ENCODE peak calls at places on chromosomes 16 and 17, in nine cellular contexts. I is sigmoid colon, U is HCT116, F is transverse colon, Z is HL-60, Y is suprapubic skin, K is upper lobe of left lung, R is stomach, N is breast epithelium. E is an unnamed sample.

GRCh38 chr17:15441315-15441714 is 26.1 kb downstream of the CDRT4 start:
- DNase-seq in I (peak), R (no peak), Z (no peak), F (no peak), U (no peak), Y (no peak), N (no peak), K (no peak), E (no peak)

GRCh38 chr17:69314246-69315030 is 12.5 kb downstream of the ABCA5 start:
- DNase-seq in F (no peak), U (no peak), Z (no peak), K (no peak), Y (no peak), R (no peak), N (no peak), I (no peak), E (no peak)

GRCh38 chr17:2366747-2367494 is 29.6 kb downstream of the SGSM2 start:
- DNase-seq in K (no peak), Z (no peak), F (no peak), U (no peak), N (no peak), I (no peak), Y (no peak), R (no peak), E (no peak)

GRCh38 chr17:46733837-46734516 is 84.5 kb downstream of the WNT3 start:
- DNase-seq in F (no peak), I (no peak), N (no peak), R (no peak), K (no peak), Y (no peak), Z (no peak), U (no peak), E (no peak)

GRCh38 chr17:82238562-82239201 is 9.8 kb downstream of the SLC16A3 start:
- DNase-seq in R (peak), Z (peak), I (peak), U (no peak), N (peak), K (peak), Y (peak), F (peak), E (no peak)

GRCh38 chr17:73393962-73394361 is 82.2 kb upstream of the CDC42EP4 start:
- DNase-seq in Z (no peak), R (no peak), K (no peak), Y (no peak), N (no peak), F (no peak), I (no peak), U (peak), E (no peak)

GRCh38 chr17:37485938-37486570 is 3.6 kb upstream of the DUSP14 start:
- DNase-seq in K (no peak), R (no peak), I (no peak), U (no peak), F (no peak), Z (no peak), N (no peak), Y (no peak), E (no peak)

GRCh38 chr16:65119905-65120341 is 1.9 kb downstream of the CDH11 start:
- DNase-seq in U (no peak), R (no peak), Y (no peak), F (no peak), K (no peak), Z (no peak), N (peak), I (peak), E (no peak)

GRCh38 chr17:82838386-82839063 is 1.3 kb downstream of the ZNF750 start:
- DNase-seq in F (peak), I (peak), N (peak), Z (peak), K (no peak), Y (no peak), U (no peak), R (no peak), E (no peak)

GRCh38 chr16:31876955-31877828 is 3.6 kb downstream of the ZNF267 start:
- DNase-seq in I (no peak), F (no peak), U (no peak), N (no peak), R (no peak), Z (no peak), Y (no peak), K (no peak), E (peak)

GRCh38 chr16:16033208-16033717 is 83.8 kb downstream of the ABCC1 start:
- DNase-seq in I (no peak), N (no peak), Y (no peak), U (no peak), Z (peak), F (no peak), K (no peak), R (no peak), E (no peak)

GRCh38 chr16:65548470-65548869 is 426.6 kb upstream of the CDH11 start:
- DNase-seq in K (no peak), Y (no peak), I (no peak), F (no peak), U (no peak), R (no peak), Z (no peak), N (no peak), E (no peak)

GRCh38 chr17:1001640-1002411 is 4.9 kb downstream of the TIMM22 start:
- DNase-seq in R (no peak), Z (no peak), Y (no peak), F (no peak), K (peak), N (no peak), U (no peak), I (no peak), E (no peak)

GRCh38 chr17:66909811-66910210 is 54.7 kb upstream of the CACNG4 start:
- DNase-seq in Z (no peak), F (no peak), K (no peak), N (no peak), I (no peak), Y (no peak), U (no peak), R (no peak), E (no peak)

GRCh38 chr16:73382921-73383594 is 335.1 kb upstream of the ZFHX3 start:
- DNase-seq in N (no peak), I (no peak), F (no peak), U (no peak), K (peak), Y (no peak), Z (no peak), R (no peak), E (no peak)

GRCh38 chr16:10256855-10257641 is 74.8 kb upstream of the GRIN2A start:
- DNase-seq in Z (no peak), N (no peak), R (peak), F (peak), K (peak), I (no peak), Y (no peak), U (no peak), E (peak)

GRCh38 chr17:40450175-40450574 is 6.9 kb downstream of the IGFBP4 start:
- DNase-seq in F (peak), Y (no peak), R (peak), I (no peak), N (no peak), U (peak), Z (peak), K (no peak), E (no peak)

GRCh38 chr16:30354423-30355143 is 525 bp downstream of the CD2BP2 start:
- DNase-seq in I (no peak), N (no peak), K (no peak), R (no peak), Y (no peak), F (peak), U (no peak), Z (no peak), E (no peak)

GRCh38 chr17:56756536-56756935 is 77.2 kb downstream of the C17orf67 start:
- DNase-seq in R (no peak), Z (no peak), I (no peak), F (no peak), N (no peak), U (no peak), K (no peak), Y (no peak), E (no peak)

GRCh38 chr17:15479697-15480096 is 12.3 kb upstream of the CDRT4 start:
- DNase-seq in U (peak), I (peak), N (no peak), Z (no peak), F (no peak), K (no peak), Y (no peak), R (no peak), E (no peak)

GRCh38 chr16:66324785-66325184 is 41.7 kb upstream of the CDH5 start:
- DNase-seq in K (peak), Z (peak), Y (no peak), U (peak), N (no peak), I (no peak), R (no peak), F (no peak), E (no peak)

GRCh38 chr17:27244019-27244418 is 49.9 kb upstream of the WSB1 start:
- DNase-seq in I (no peak), N (no peak), K (no peak), U (no peak), R (no peak), Z (no peak), F (no peak), Y (no peak), E (no peak)

GRCh38 chr16:65336169-65336568 is 214.3 kb upstream of the CDH11 start:
- DNase-seq in K (no peak), U (no peak), Y (no peak), N (no peak), I (no peak), Z (no peak), R (no peak), F (no peak), E (no peak)

GRCh38 chr17:80449930-80450576 is 26.4 kb downstream of the NPTX1 start:
- DNase-seq in Z (no peak), I (no peak), N (no peak), K (peak), F (no peak), U (no peak), R (no peak), Y (no peak), E (no peak)

GRCh38 chr17:42843358-42843934 is 934 bp upstream of the AOC2 start:
- DNase-seq in I (no peak), R (no peak), K (no peak), Y (no peak), Z (peak), N (no peak), F (no peak), U (peak), E (no peak)

GRCh38 chr17:76327689-76328088 is 19.6 kb upstream of the QRICH2 start:
- DNase-seq in Y (no peak), R (no peak), I (no peak), N (no peak), U (no peak), K (no peak), F (no peak), Z (peak), E (no peak)

GRCh38 chr16:28585674-28586073 is 11.2 kb downstream of the SULT1A2 start:
- DNase-seq in I (no peak), Y (no peak), F (peak), N (no peak), U (no peak), K (no peak), R (peak), Z (no peak), E (no peak)

GRCh38 chr17:63984651-63985386 is 12.1 kb upstream of the SCN4A start:
- DNase-seq in K (peak), F (peak), I (no peak), R (peak), U (peak), Z (peak), N (no peak), Y (peak), E (no peak)

GRCh38 chr16:75931043-75931442 is 204.8 kb upstream of the CPHXL start:
- DNase-seq in R (no peak), U (no peak), Y (no peak), N (no peak), Z (no peak), I (no peak), F (no peak), K (no peak), E (no peak)

GRCh38 chr16:12229759-12230594 is 253.4 kb downstream of the SNX29 start:
- DNase-seq in N (no peak), R (no peak), I (no peak), U (no peak), Z (no peak), Y (no peak), K (no peak), F (no peak), E (no peak)

GRCh38 chr17:57862410-57862989 is 12.7 kb upstream of the MRPS23 start:
- DNase-seq in U (no peak), K (no peak), N (no peak), Z (no peak), I (no peak), F (no peak), Y (peak), R (no peak), E (no peak)

GRCh38 chr17:57859601-57860413 is 10.0 kb upstream of the MRPS23 start:
- DNase-seq in Y (no peak), I (peak), R (no peak), F (no peak), K (no peak), Z (no peak), N (no peak), U (no peak), E (no peak)

GRCh38 chr17:57860414-57860999 is 10.7 kb upstream of the MRPS23 start:
- DNase-seq in Z (no peak), U (no peak), Y (no peak), I (no peak), R (no peak), N (no peak), K (no peak), F (no peak), E (no peak)

GRCh38 chr17:57861737-57862409 is 12.0 kb upstream of the MRPS23 start:
- DNase-seq in F (peak), Z (no peak), Y (peak), K (peak), U (no peak), R (peak), N (no peak), I (peak), E (no peak)

GRCh38 chr17:57861000-57861736 is 11.3 kb upstream of the MRPS23 start:
- DNase-seq in N (no peak), F (peak), Z (peak), Y (peak), U (peak), R (peak), I (peak), K (peak), E (no peak)
- TF ChIP-seq POLR2AphosphoS5 in N (peak), F (no peak), Z (peak), Y (no peak), U (peak), R (peak), I (peak), K (peak), E (no peak)

GRCh38 chr17:4895676-4896331 is 3.5 kb upstream of the C17orf107 start:
- DNase-seq in F (no peak), Z (no peak), K (peak), U (no peak), R (no peak), I (no peak), Y (no peak), N (no peak), E (no peak)
- TF ChIP-seq POLR2AphosphoS5 in F (no peak), Z (no peak), K (no peak), U (no peak), R (no peak), I (no peak), Y (no peak), N (no peak), E (no peak)

GRCh38 chr16:2252806-2253148 is 1.4 kb upstream of the ECI1 start:
- DNase-seq in U (no peak), F (no peak), Z (no peak), Y (no peak), R (no peak), K (no peak), N (no peak), I (no peak), E (no peak)
- TF ChIP-seq POLR2AphosphoS5 in U (no peak), F (no peak), Z (no peak), Y (no peak), R (no peak), K (no peak), N (no peak), I (no peak), E (peak)

GRCh38 chr17:38710603-38710962 is 5.5 kb downstream of the MLLT6 start:
- DNase-seq in N (no peak), I (no peak), Z (no peak), U (no peak), F (no peak), K (no peak), R (no peak), Y (no peak), E (no peak)

GRCh38 chr17:38709864-38710602 is 5.0 kb downstream of the MLLT6 start:
- DNase-seq in Y (no peak), I (no peak), N (no peak), F (no peak), K (no peak), R (no peak), Z (no peak), U (no peak), E (no peak)

GRCh38 chr17:38707678-38708351 is 2.7 kb downstream of the MLLT6 start:
- DNase-seq in N (no peak), R (no peak), Z (no peak), U (no peak), Y (no peak), K (no peak), F (no peak), I (no peak), E (no peak)

GRCh38 chr17:38710985-38711384 is 5.9 kb downstream of the MLLT6 start:
- DNase-seq in N (no peak), K (no peak), U (no peak), I (no peak), Z (no peak), Y (no peak), R (no peak), F (no peak), E (no peak)

GRCh38 chr17:38709104-38709820 is 4.2 kb downstream of the MLLT6 start:
- DNase-seq in Y (no peak), U (no peak), N (no peak), Z (no peak), K (no peak), R (no peak), F (no peak), I (no peak), E (no peak)
- TF ChIP-seq POLR2AphosphoS5 in Y (no peak), U (no peak), N (no peak), Z (no peak), K (no peak), R (no peak), F (no peak), I (no peak), E (no peak)

DNA sequence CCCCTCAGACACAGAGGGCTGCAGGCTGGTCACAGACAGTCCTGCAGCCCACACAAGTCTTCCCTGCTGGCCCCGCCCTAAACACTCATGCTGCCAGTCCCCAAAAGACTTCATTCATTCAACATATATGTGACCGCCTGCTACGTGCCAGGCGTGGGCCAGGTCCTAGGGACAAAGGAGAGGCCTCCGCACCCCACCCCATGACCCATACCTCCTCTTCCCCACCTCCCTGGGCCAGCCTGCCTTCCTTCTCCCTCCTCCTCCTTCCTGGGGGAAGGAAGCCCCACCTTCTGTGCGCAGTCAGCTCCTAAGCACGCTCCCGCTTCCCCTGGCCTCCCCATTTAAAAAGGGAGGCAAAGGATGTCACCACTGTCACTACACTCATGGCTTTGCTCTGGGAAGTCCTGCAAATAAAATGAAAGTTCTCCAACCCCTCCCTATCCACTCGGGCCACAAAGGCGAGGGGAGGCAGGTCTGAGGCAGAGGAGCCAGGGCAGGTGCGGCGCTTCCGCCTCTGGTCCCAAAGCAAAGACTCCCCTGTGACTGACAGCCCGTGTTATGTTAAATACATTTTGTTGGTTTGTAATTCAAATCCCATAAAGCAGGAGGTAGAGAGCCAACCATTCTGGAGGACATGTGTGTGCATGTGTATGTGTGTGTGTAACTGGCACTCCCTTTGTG is 9.0 kb downstream of the DNAAF8 start:
- DNase-seq in I (no peak), Z (no peak), K (no peak), R (no peak), Y (no peak), N (no peak), F (peak), U (no peak), E (no peak)
- TF ChIP-seq POLR2AphosphoS5 in I (no peak), Z (no peak), K (no peak), R (no peak), Y (no peak), N (no peak), F (no peak), U (no peak), E (no peak)

GRCh38 chr16:525520-526180 is 1.9 kb upstream of the CAPN15 start:
- DNase-seq in U (peak), I (no peak), N (peak), F (no peak), Z (peak), Y (no peak), R (no peak), K (no peak), E (peak)
- TF ChIP-seq POLR2AphosphoS5 in U (no peak), I (no peak), N (no peak), F (no peak), Z (no peak), Y (no peak), R (peak), K (no peak), E (peak)

GRCh38 chr17:77736207-77736600 is 222.3 kb upstream of the TNRC6C start:
- DNase-seq in R (no peak), Z (no peak), K (peak), F (no peak), N (peak), U (no peak), Y (peak), I (no peak), E (no peak)
- TF ChIP-seq POLR2AphosphoS5 in R (no peak), Z (no peak), K (no peak), F (no peak), N (no peak), U (no peak), Y (no peak), I (no peak), E (no peak)

DNA sequence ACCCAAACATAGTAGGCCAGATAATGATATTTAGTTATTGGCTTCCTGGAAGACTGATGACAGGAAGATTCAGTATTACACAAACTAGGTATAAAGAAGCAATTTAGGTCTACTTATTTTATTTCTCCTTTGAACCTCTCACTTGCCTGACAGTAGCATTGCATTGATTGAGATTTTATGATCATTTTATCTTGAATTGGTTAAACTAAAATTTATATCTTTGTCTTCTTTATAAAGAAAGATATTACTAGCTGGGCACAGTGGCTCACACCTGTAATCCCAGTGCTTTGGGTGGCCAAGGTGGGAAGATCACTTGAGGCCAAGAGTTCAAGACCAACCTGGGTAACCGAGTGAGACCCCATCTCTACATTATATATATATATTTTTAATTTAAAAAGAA is 14.4 kb downstream of the HLF start:
- DNase-seq in Y (no peak), Z (no peak), N (no peak), I (no peak), K (no peak), R (no peak), F (no peak), U (no peak), E (no peak)
- TF ChIP-seq POLR2AphosphoS5 in Y (no peak), Z (no peak), N (no peak), I (no peak), K (no peak), R (no peak), F (no peak), U (no peak), E (no peak)

E was measured in GM12878.